ENCODE peak calls at places on chromosomes 11 and 22, in four cellular contexts. I is lower lobe of right lung, N is mucosa of descending colon, W is GM12878. U is an unnamed sample.

GRCh38 chr11:60871378-60872061 is 4.2 kb downstream of the ZP1 start:
- DNase-seq in I (peak), N (no peak), W (no peak), U (peak)

GRCh38 chr22:30838111-30838510 is 130.5 kb downstream of the MORC2 start:
- DNase-seq in I (no peak), N (no peak), W (no peak), U (peak)

GRCh38 chr11:106827687-106828086 is 190.6 kb downstream of the GUCY1A2 start:
- DNase-seq in I (peak), N (no peak), W (no peak), U (no peak)

GRCh38 chr22:22957090-22957489 is 69.5 kb downstream of the IGLL5 start:
- DNase-seq in I (no peak), N (no peak), W (no peak), U (no peak)

GRCh38 chr11:78876686-78877085 is 302.0 kb upstream of the NARS2 start:
- DNase-seq in I (no peak), N (no peak), W (no peak), U (no peak)

GRCh38 chr11:93536346-93536871 is 6.8 kb downstream of the SMCO4 start:
- DNase-seq in I (no peak), N (no peak), W (no peak), U (no peak)

GRCh38 chr11:34600339-34601084 is 20.4 kb upstream of the EHF start:
- DNase-seq in I (peak), N (peak), W (no peak), U (peak)

GRCh38 chr22:19120829-19121630 is 1.2 kb downstream of the DGCR2 start:
- DNase-seq in I (peak), N (peak), W (no peak), U (peak)

GRCh38 chr11:83809274-83809673 is 523.1 kb upstream of the CCDC90B start:
- DNase-seq in I (no peak), N (no peak), W (no peak), U (no peak)

GRCh38 chr11:134397304-134398078 is 14.6 kb downstream of the B3GAT1 start:
- DNase-seq in I (no peak), N (no peak), W (no peak), U (no peak)

GRCh38 chr11:134752964-134753804 is 341.1 kb upstream of the B3GAT1 start:
- DNase-seq in I (no peak), N (no peak), W (no peak), U (no peak)

GRCh38 chr11:46679252-46680163 is 20.9 kb downstream of the ARHGAP1 start:
- DNase-seq in I (no peak), N (no peak), W (no peak), U (no peak)

GRCh38 chr22:22616636-22617035 is 27.8 kb upstream of the GGTLC2 start:
- DNase-seq in I (no peak), N (no peak), W (peak), U (no peak)

GRCh38 chr11:119094816-119095065 is 6.9 kb downstream of the DPAGT1 start:
- DNase-seq in I (peak), N (peak), W (no peak), U (peak)

GRCh38 chr11:1864831-1865665 is 12.2 kb downstream of the LSP1 start:
- DNase-seq in I (peak), N (peak), W (no peak), U (no peak)

GRCh38 chr11:122287401-122287800 is 171.4 kb upstream of the BLID start:
- DNase-seq in I (no peak), N (no peak), W (no peak), U (no peak)

GRCh38 chr11:14414470-14415461 is 55.8 kb upstream of the RRAS2 start:
- DNase-seq in I (no peak), N (no peak), W (peak), U (peak)

GRCh38 chr11:9073826-9074225 is 17.6 kb downstream of the SCUBE2 start:
- DNase-seq in I (no peak), N (no peak), W (no peak), U (no peak)

GRCh38 chr22:28283025-28283654 is 364.1 kb upstream of the PITPNB start:
- DNase-seq in I (no peak), N (no peak), W (no peak), U (peak)

GRCh38 chr22:45246060-45246985 is 5.6 kb upstream of the KIAA0930 start:
- DNase-seq in I (no peak), N (peak), W (no peak), U (peak)

GRCh38 chr11:19978668-19979518 is 181.4 kb downstream of the DBX1 start:
- DNase-seq in I (peak), N (no peak), W (peak), U (peak)

GRCh38 chr11:76208829-76209670 is 2.7 kb upstream of the WNT11 start:
- DNase-seq in I (peak), N (peak), W (no peak), U (peak)

GRCh38 chr22:39284142-39284980 is 35.1 kb downstream of the RPL3 start:
- DNase-seq in I (no peak), N (no peak), W (no peak), U (no peak)

GRCh38 chr11:129881570-129882170 is 13.7 kb downstream of the NFRKB start:
- DNase-seq in I (no peak), N (peak), W (no peak), U (peak)

GRCh38 chr11:15038963-15039362 is 34.4 kb upstream of the CALCB start:
- DNase-seq in I (no peak), N (no peak), W (no peak), U (peak)

GRCh38 chr11:31761636-31762035 is 49.5 kb downstream of the PAX6 start:
- DNase-seq in I (no peak), N (no peak), W (no peak), U (no peak)

GRCh38 chr22:22533417-22533816 is 13.3 kb upstream of the ZNF280A start:
- DNase-seq in I (no peak), N (no peak), W (no peak), U (no peak)

GRCh38 chr22:38416621-38417251 is 38.3 kb downstream of the KCNJ4 start:
- DNase-seq in I (peak), N (peak), W (no peak), U (no peak)

GRCh38 chr11:12377824-12378593 is 638 bp downstream of the PARVA start:
- DNase-seq in I (peak), N (peak), W (no peak), U (peak)

GRCh38 chr11:44611687-44612437 is 46.4 kb downstream of the CD82 start:
- DNase-seq in I (no peak), N (no peak), W (peak), U (no peak)

GRCh38 chr11:96162816-96163499 is 180.0 kb downstream of the MAML2 start:
- DNase-seq in I (no peak), N (no peak), W (no peak), U (peak)

GRCh38 chr11:101476186-101476585 is 107.6 kb downstream of the TRPC6 start:
- DNase-seq in I (no peak), N (no peak), W (no peak), U (no peak)

GRCh38 chr11:85965202-85965601 is 103.7 kb downstream of the PICALM start:
- DNase-seq in I (no peak), N (no peak), W (no peak), U (no peak)

GRCh38 chr11:47494996-47495855 is 46.3 kb upstream of the RAPSN start:
- DNase-seq in I (no peak), N (no peak), W (no peak), U (peak)

GRCh38 chr11:37394236-37394870 is 796.3 kb upstream of the RAG2 start:
- DNase-seq in I (no peak), N (no peak), W (no peak), U (peak)

GRCh38 chr22:39348909-39349505 is 784 bp upstream of the SYNGR1 start:
- DNase-seq in I (peak), N (no peak), W (no peak), U (no peak)

GRCh38 chr11:102685769-102686168 is 19.8 kb downstream of the MMP27 start:
- DNase-seq in I (no peak), N (no peak), W (no peak), U (no peak)

GRCh38 chr11:20026629-20027545 is 133.4 kb downstream of the DBX1 start:
- DNase-seq in I (no peak), N (peak), W (no peak), U (peak)

GRCh38 chr11:16986434-16987204 is 27.6 kb downstream of the PLEKHA7 start:
- DNase-seq in I (peak), N (peak), W (peak), U (no peak)

GRCh38 chr22:17390087-17390486 is 20.8 kb downstream of the CECR2 start:
- DNase-seq in I (no peak), N (no peak), W (no peak), U (no peak)

GRCh38 chr11:124482362-124483147 is 37.1 kb upstream of the OR8B8 start:
- DNase-seq in I (no peak), N (no peak), W (no peak), U (peak)

GRCh38 chr11:124483422-124483821 is 37.9 kb upstream of the OR8B8 start:
- DNase-seq in I (no peak), N (no peak), W (no peak), U (no peak)

GRCh38 chr11:124481365-124482323 is 36.1 kb upstream of the OR8B8 start:
- DNase-seq in I (no peak), N (no peak), W (no peak), U (peak)
- H3K4me3 ChIP-seq in I (peak), N (no peak), W (no peak), U (peak)

GRCh38 chr11:67261635-67261941 is 4.7 kb upstream of the GRK2 start:
- DNase-seq in I (no peak), N (no peak), W (no peak), U (no peak)
- TF ChIP-seq CTCF in I (peak), N (no peak), W (no peak), U (peak)

GRCh38 chr11:70255717-70256116 is 14.8 kb upstream of the PPFIA1 start:
- DNase-seq in I (no peak), N (no peak), W (no peak), U (no peak)
- H3K4me3 ChIP-seq in I (no peak), N (no peak), W (no peak), U (no peak)

GRCh38 chr22:46835693-46836092 is 73.2 kb downstream of the TBC1D22A start:
- DNase-seq in I (no peak), N (no peak), W (no peak), U (no peak)

GRCh38 chr22:46830001-46830715 is 67.7 kb downstream of the TBC1D22A start:
- DNase-seq in I (no peak), N (no peak), W (no peak), U (peak)

GRCh38 chr22:46830841-46831240 is 68.4 kb downstream of the TBC1D22A start:
- DNase-seq in I (no peak), N (no peak), W (no peak), U (no peak)

GRCh38 chr22:46835288-46835687 is 72.8 kb downstream of the TBC1D22A start:
- DNase-seq in I (no peak), N (no peak), W (no peak), U (no peak)

GRCh38 chr22:46833228-46833627 is 70.8 kb downstream of the TBC1D22A start:
- DNase-seq in I (no peak), N (no peak), W (no peak), U (peak)
- TF ChIP-seq CTCF in I (no peak), N (no peak), W (no peak), U (peak)

DNA sequence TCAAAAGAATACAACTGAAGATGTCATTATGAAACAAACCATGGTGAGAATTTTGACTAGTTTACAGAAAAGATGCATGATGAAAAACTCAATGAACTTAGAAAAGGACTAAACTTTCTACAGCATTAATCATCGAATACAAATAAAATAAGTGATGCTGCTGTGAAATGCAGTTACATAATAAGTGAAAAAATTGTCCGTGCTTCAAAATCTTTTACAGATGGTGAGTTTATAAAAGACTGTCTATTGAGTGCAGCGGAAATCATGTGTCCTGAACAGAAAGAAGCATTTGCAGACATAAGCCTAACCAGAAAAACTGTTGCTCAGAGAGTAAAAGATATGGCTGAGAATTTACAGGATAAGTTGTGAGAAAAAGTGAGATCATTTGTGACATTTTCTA is 33.8 kb downstream of the NEAT1 start:
- DNase-seq in I (no peak), N (no peak), W (no peak), U (no peak)
- H3K4me3 ChIP-seq in I (no peak), N (no peak), W (peak), U (no peak)

U was measured in cardiac fibroblast.